ENCODE peak calls at places on chromosomes 13 and 19, in ten cellular contexts. L is choroid plexus epithelial cell; R is H1; O is CD8-positive, alpha-beta T cell; U is adrenal gland; I is AG09309; E is mammary epithelial cell; K is foreskin fibroblast; D is mesendoderm; C is fibroblast of mammary gland. F is an unnamed sample.

GRCh38 chr19:13208964-13209796 is 59.0 kb downstream of the IER2 start:
- DNase-seq in L (no peak), R (no peak), O (no peak), U (no peak), I (no peak), E (no peak), K (peak), D (no peak), C (no peak), F (no peak)

GRCh38 chr13:33441015-33441414 is 155.5 kb upstream of the STARD13 start:
- DNase-seq in L (peak), R (no peak), O (no peak), U (no peak), I (no peak), E (peak), K (peak), D (peak), C (peak), F (peak)

GRCh38 chr19:17351815-17352435 is 14.6 kb downstream of the GTPBP3 start:
- DNase-seq in L (no peak), R (no peak), O (no peak), U (no peak), I (no peak), E (no peak), K (no peak), D (no peak), C (no peak), F (no peak)

GRCh38 chr13:42553098-42554046 is 20.6 kb upstream of the TNFSF11 start:
- DNase-seq in L (peak), R (no peak), O (no peak), U (no peak), I (no peak), E (peak), K (peak), D (no peak), C (peak), F (peak)

GRCh38 chr19:3687774-3688706 is 12.2 kb downstream of the PIP5K1C start:
- DNase-seq in L (peak), R (no peak), O (no peak), U (no peak), I (no peak), E (peak), K (no peak), D (peak), C (no peak), F (no peak)

GRCh38 chr13:100983111-100983510 is 308.5 kb upstream of the TMTC4 start:
- DNase-seq in L (no peak), R (no peak), O (no peak), U (no peak), I (no peak), E (no peak), K (no peak), D (no peak), C (peak), F (peak)

GRCh38 chr13:93226623-93227279 is at the start of gene GPC6:
- DNase-seq in L (peak), R (no peak), O (no peak), U (peak), I (peak), E (peak), K (peak), D (peak), C (peak), F (peak)

GRCh38 chr13:109256866-109257760 is 529.3 kb downstream of the IRS2 start:
- DNase-seq in L (peak), R (no peak), O (no peak), U (peak), I (peak), E (peak), K (peak), D (peak), C (peak), F (peak)

GRCh38 chr13:31409678-31410356 is 210.0 kb downstream of the B3GLCT start:
- DNase-seq in L (peak), R (no peak), O (no peak), U (no peak), I (no peak), E (peak), K (peak), D (peak), C (peak), F (peak)

GRCh38 chr13:26895081-26895807 is 134.7 kb upstream of the GPR12 start:
- DNase-seq in L (peak), R (no peak), O (no peak), U (no peak), I (no peak), E (no peak), K (no peak), D (peak), C (no peak), F (no peak)

GRCh38 chr19:9295411-9295849 is 14.2 kb downstream of the ZNF699 start:
- DNase-seq in L (no peak), R (no peak), O (no peak), U (no peak), I (no peak), E (no peak), K (no peak), D (peak), C (peak), F (no peak)

GRCh38 chr19:51111606-51112005 is 3.4 kb upstream of the CTU1 start:
- DNase-seq in L (no peak), R (no peak), O (no peak), U (no peak), I (no peak), E (no peak), K (no peak), D (peak), C (no peak), F (no peak)

GRCh38 chr19:709965-710714 is 1.4 kb downstream of the PALM start:
- DNase-seq in L (no peak), R (no peak), O (no peak), U (no peak), I (no peak), E (no peak), K (no peak), D (no peak), C (no peak), F (no peak)
- H3K4me3 ChIP-seq in L (peak), R (peak), O (no peak), U (no peak), I (no peak), E (no peak), K (no peak), D (no peak), C (no peak), F (peak)

GRCh38 chr13:106568225-106569003 is 477 bp upstream of the ARGLU1 start:
- DNase-seq in L (no peak), R (no peak), O (no peak), U (no peak), I (peak), E (no peak), K (no peak), D (no peak), C (peak), F (no peak)

GRCh38 chr13:106569233-106570095 is 1.5 kb upstream of the ARGLU1 start:
- DNase-seq in L (no peak), R (no peak), O (no peak), U (no peak), I (no peak), E (peak), K (no peak), D (peak), C (no peak), F (no peak)

GRCh38 chr13:106567421-106568224 is at the start of gene ARGLU1:
- DNase-seq in L (peak), R (peak), O (peak), U (peak), I (no peak), E (peak), K (peak), D (peak), C (no peak), F (peak)

GRCh38 chr13:106573279-106573831 is 5.4 kb upstream of the ARGLU1 start:
- DNase-seq in L (no peak), R (no peak), O (no peak), U (no peak), I (peak), E (no peak), K (peak), D (no peak), C (peak), F (peak)

GRCh38 chr13:106570354-106570822 is 2.5 kb upstream of the ARGLU1 start:
- DNase-seq in L (peak), R (peak), O (peak), U (peak), I (no peak), E (peak), K (peak), D (peak), C (peak), F (peak)
- H3K4me3 ChIP-seq in L (peak), R (no peak), O (no peak), U (no peak), I (no peak), E (no peak), K (no peak), D (no peak), C (peak), F (peak)

GRCh38 chr13:30112602-30113435 is 194.5 kb downstream of the KATNAL1 start:
- DNase-seq in L (peak), R (peak), O (peak), U (peak), I (peak), E (peak), K (peak), D (peak), C (peak), F (peak)
- H3K4me3 ChIP-seq in L (no peak), R (no peak), O (no peak), U (no peak), I (no peak), E (no peak), K (no peak), D (no peak), C (peak), F (peak)

GRCh38 chr19:41194157-41194552 is 1.1 kb downstream of the CYP2S1 start:
- DNase-seq in L (no peak), R (no peak), O (no peak), U (no peak), I (no peak), E (no peak), K (no peak), D (no peak), C (no peak), F (no peak)

GRCh38 chr19:41195675-41196497 is 2.9 kb downstream of the CYP2S1 start:
- DNase-seq in L (peak), R (no peak), O (no peak), U (no peak), I (no peak), E (peak), K (peak), D (no peak), C (peak), F (peak)

GRCh38 chr19:41189425-41190065 is 3.5 kb upstream of the CYP2S1 start:
- DNase-seq in L (no peak), R (peak), O (no peak), U (no peak), I (no peak), E (no peak), K (peak), D (peak), C (no peak), F (peak)

GRCh38 chr19:41193420-41194156 is 569 bp downstream of the CYP2S1 start:
- DNase-seq in L (no peak), R (no peak), O (no peak), U (no peak), I (no peak), E (no peak), K (no peak), D (no peak), C (no peak), F (no peak)

GRCh38 chr19:41192574-41193419 is at the start of gene CYP2S1:
- DNase-seq in L (no peak), R (no peak), O (no peak), U (no peak), I (no peak), E (peak), K (peak), D (peak), C (no peak), F (peak)
- H3K4me3 ChIP-seq in L (peak), R (peak), O (no peak), U (no peak), I (no peak), E (peak), K (peak), D (peak), C (no peak), F (peak)

GRCh38 chr19:47019431-47020041 is at the start of gene NPAS1:
- DNase-seq in L (no peak), R (no peak), O (no peak), U (no peak), I (no peak), E (no peak), K (peak), D (no peak), C (no peak), F (no peak)
- H3K4me3 ChIP-seq in L (peak), R (peak), O (no peak), U (no peak), I (peak), E (no peak), K (peak), D (no peak), C (peak), F (peak)

DNA sequence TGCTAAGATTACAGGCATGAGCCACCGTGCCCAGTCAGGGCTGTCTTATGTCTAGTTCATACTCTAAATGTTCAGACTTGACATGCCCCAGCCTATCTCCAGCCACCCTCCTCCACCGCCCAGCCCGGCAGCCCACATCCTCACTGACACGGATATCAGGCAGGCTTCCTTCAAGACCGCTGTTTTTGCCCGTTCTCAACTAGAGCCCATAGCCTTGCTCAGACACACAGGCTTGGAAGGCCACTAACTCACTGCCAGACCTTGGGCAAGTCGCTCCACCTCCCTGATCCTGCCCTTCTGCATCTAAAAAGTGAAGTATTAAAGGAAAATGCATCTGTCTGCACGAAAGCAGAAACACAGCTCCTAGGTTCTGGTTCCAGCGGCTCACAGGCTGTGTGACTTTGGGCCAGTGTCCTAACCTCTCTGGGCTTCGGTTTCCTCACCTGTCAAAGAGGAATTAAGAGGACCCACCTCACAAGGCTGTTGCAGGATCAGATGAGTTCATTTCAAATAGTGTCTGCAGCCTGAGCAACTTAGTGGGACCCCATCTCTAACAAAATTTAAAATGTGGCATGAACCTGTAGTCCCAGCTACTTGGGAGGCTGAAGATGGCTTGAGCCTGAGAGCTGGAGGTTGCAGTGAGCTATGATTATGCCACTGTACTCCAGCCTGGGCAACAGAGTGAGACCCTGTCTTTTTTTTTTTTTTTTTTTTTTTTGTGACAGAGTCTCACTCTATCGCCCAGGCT is 14.5 kb upstream of the CERS4 start:
- DNase-seq in L (no peak), R (no peak), O (peak), U (no peak), I (no peak), E (peak), K (no peak), D (no peak), C (no peak), F (no peak)
- H3K4me3 ChIP-seq in L (no peak), R (no peak), O (peak), U (no peak), I (no peak), E (no peak), K (no peak), D (no peak), C (no peak), F (no peak)

GRCh38 chr19:49512970-49513745 is 697 bp downstream of the FCGRT start:
- DNase-seq in L (peak), R (no peak), O (no peak), U (no peak), I (no peak), E (no peak), K (peak), D (peak), C (no peak), F (no peak)

GRCh38 chr19:49514151-49514550 is 1.7 kb downstream of the FCGRT start:
- DNase-seq in L (no peak), R (no peak), O (no peak), U (no peak), I (no peak), E (no peak), K (no peak), D (no peak), C (no peak), F (no peak)

GRCh38 chr19:49513746-49514118 is 1.3 kb downstream of the FCGRT start:
- DNase-seq in L (no peak), R (no peak), O (no peak), U (no peak), I (no peak), E (no peak), K (no peak), D (no peak), C (no peak), F (no peak)

GRCh38 chr19:49518033-49518432 is 5.6 kb downstream of the FCGRT start:
- DNase-seq in L (no peak), R (no peak), O (no peak), U (no peak), I (no peak), E (no peak), K (no peak), D (no peak), C (no peak), F (no peak)

GRCh38 chr19:49515767-49516166 is 3.3 kb downstream of the FCGRT start:
- DNase-seq in L (no peak), R (no peak), O (no peak), U (no peak), I (no peak), E (no peak), K (peak), D (no peak), C (peak), F (no peak)
- H3K4me3 ChIP-seq in L (no peak), R (no peak), O (no peak), U (no peak), I (no peak), E (no peak), K (no peak), D (no peak), C (no peak), F (no peak)

F was measured in fibroblast of villous mesenchyme.